ENCODE peak calls at places on chromosomes 5 and 9, in eight cellular contexts. One of them, this sample, is unnamed.

GRCh38 chr5:136007271-136007670 is 21.5 kb upstream of the TGFBI start:
- DNase-seq in foreskin fibroblast: peak
- DNase-seq in PC-3: no peak
- DNase-seq in NCI-H1417: no peak
- DNase-seq in T-cell: no peak
- DNase-seq in BE2C: no peak
- DNase-seq in left ventricle myocardium inferior: no peak
- DNase-seq in NCI-H510A: no peak
- DNase-seq in this sample: no peak

GRCh38 chr5:172840077-172840777 is 6.2 kb downstream of the ERGIC1 start:
- DNase-seq in foreskin fibroblast: peak
- DNase-seq in PC-3: no peak
- DNase-seq in NCI-H1417: no peak
- DNase-seq in T-cell: no peak
- DNase-seq in BE2C: no peak
- DNase-seq in left ventricle myocardium inferior: no peak
- DNase-seq in NCI-H510A: no peak
- DNase-seq in this sample: no peak

GRCh38 chr9:89658931-89659330 is 54.1 kb downstream of the GADD45G start:
- DNase-seq in foreskin fibroblast: no peak
- DNase-seq in PC-3: no peak
- DNase-seq in NCI-H1417: no peak
- DNase-seq in T-cell: no peak
- DNase-seq in BE2C: no peak
- DNase-seq in left ventricle myocardium inferior: no peak
- DNase-seq in NCI-H510A: no peak
- DNase-seq in this sample: no peak

GRCh38 chr5:96714951-96715451 is 52.8 kb downstream of the CAST start:
- DNase-seq in foreskin fibroblast: peak
- DNase-seq in PC-3: peak
- DNase-seq in NCI-H1417: peak
- DNase-seq in T-cell: peak
- DNase-seq in BE2C: no peak
- DNase-seq in left ventricle myocardium inferior: no peak
- DNase-seq in NCI-H510A: peak
- DNase-seq in this sample: no peak

GRCh38 chr9:101736723-101737122 is 1.7 kb downstream of the GRIN3A start:
- DNase-seq in foreskin fibroblast: no peak
- DNase-seq in PC-3: peak
- DNase-seq in NCI-H1417: no peak
- DNase-seq in T-cell: no peak
- DNase-seq in BE2C: no peak
- DNase-seq in left ventricle myocardium inferior: peak
- DNase-seq in NCI-H510A: peak
- DNase-seq in this sample: no peak

GRCh38 chr5:65478336-65478735 is 3.4 kb downstream of the ADAMTS6 start:
- DNase-seq in foreskin fibroblast: no peak
- DNase-seq in PC-3: no peak
- DNase-seq in NCI-H1417: no peak
- DNase-seq in T-cell: no peak
- DNase-seq in BE2C: no peak
- DNase-seq in left ventricle myocardium inferior: no peak
- DNase-seq in NCI-H510A: no peak
- DNase-seq in this sample: no peak

GRCh38 chr5:142087920-142088679 is 20.5 kb upstream of the NDFIP1 start:
- DNase-seq in foreskin fibroblast: no peak
- DNase-seq in PC-3: no peak
- DNase-seq in NCI-H1417: no peak
- DNase-seq in T-cell: no peak
- DNase-seq in BE2C: no peak
- DNase-seq in left ventricle myocardium inferior: no peak
- DNase-seq in NCI-H510A: no peak
- DNase-seq in this sample: no peak

GRCh38 chr5:39178171-39178570 is 41.2 kb downstream of the FYB1 start:
- DNase-seq in foreskin fibroblast: peak
- DNase-seq in PC-3: peak
- DNase-seq in NCI-H1417: no peak
- DNase-seq in T-cell: no peak
- DNase-seq in BE2C: no peak
- DNase-seq in left ventricle myocardium inferior: no peak
- DNase-seq in NCI-H510A: no peak
- DNase-seq in this sample: no peak

GRCh38 chr5:135509995-135510394 is 25.8 kb downstream of the NEUROG1 start:
- DNase-seq in foreskin fibroblast: no peak
- DNase-seq in PC-3: no peak
- DNase-seq in NCI-H1417: no peak
- DNase-seq in T-cell: no peak
- DNase-seq in BE2C: no peak
- DNase-seq in left ventricle myocardium inferior: no peak
- DNase-seq in NCI-H510A: no peak
- DNase-seq in this sample: no peak

GRCh38 chr5:167058481-167058880 is 1233.0 kb upstream of the WWC1 start:
- DNase-seq in foreskin fibroblast: no peak
- DNase-seq in PC-3: no peak
- DNase-seq in NCI-H1417: no peak
- DNase-seq in T-cell: no peak
- DNase-seq in BE2C: no peak
- DNase-seq in left ventricle myocardium inferior: no peak
- DNase-seq in NCI-H510A: no peak
- DNase-seq in this sample: no peak

GRCh38 chr5:176629853-176630680 is at the start of the genes EIF4E1B and SNCB:
- DNase-seq in foreskin fibroblast: peak
- DNase-seq in PC-3: peak
- DNase-seq in NCI-H1417: peak
- DNase-seq in T-cell: no peak
- DNase-seq in BE2C: peak
- DNase-seq in left ventricle myocardium inferior: no peak
- DNase-seq in NCI-H510A: peak
- DNase-seq in this sample: peak

GRCh38 chr9:24487946-24488345 is 57.8 kb downstream of the IZUMO3 start:
- DNase-seq in foreskin fibroblast: no peak
- DNase-seq in PC-3: no peak
- DNase-seq in NCI-H1417: no peak
- DNase-seq in T-cell: no peak
- DNase-seq in BE2C: no peak
- DNase-seq in left ventricle myocardium inferior: no peak
- DNase-seq in NCI-H510A: no peak
- DNase-seq in this sample: no peak

GRCh38 chr5:168106008-168106761 is 185.3 kb upstream of the WWC1 start:
- DNase-seq in foreskin fibroblast: no peak
- DNase-seq in PC-3: peak
- DNase-seq in NCI-H1417: no peak
- DNase-seq in T-cell: no peak
- DNase-seq in BE2C: no peak
- DNase-seq in left ventricle myocardium inferior: no peak
- DNase-seq in NCI-H510A: no peak
- DNase-seq in this sample: no peak

GRCh38 chr5:54836959-54837534 is 148.3 kb downstream of the ESM1 start:
- DNase-seq in foreskin fibroblast: no peak
- DNase-seq in PC-3: no peak
- DNase-seq in NCI-H1417: no peak
- DNase-seq in T-cell: no peak
- DNase-seq in BE2C: no peak
- DNase-seq in left ventricle myocardium inferior: no peak
- DNase-seq in NCI-H510A: no peak
- DNase-seq in this sample: no peak

GRCh38 chr5:96691503-96692303 is 29.5 kb downstream of the CAST start:
- DNase-seq in foreskin fibroblast: peak
- DNase-seq in PC-3: no peak
- DNase-seq in NCI-H1417: no peak
- DNase-seq in T-cell: no peak
- DNase-seq in BE2C: no peak
- DNase-seq in left ventricle myocardium inferior: no peak
- DNase-seq in NCI-H510A: no peak
- DNase-seq in this sample: no peak

This sample was measured in HTR-8/SVneo.